ENCODE peak calls at places on chromosomes 6 and 20, in ten cellular contexts. P, S, V, D, L, R, J, I, Z and G are unnamed samples.

GRCh38 chr6:29553268-29554057 is 6.1 kb downstream of the UBD start:
- DNase-seq in P (no peak), S (no peak), V (peak), D (peak), L (no peak), R (no peak), J (no peak), I (peak), Z (peak), G (peak)

GRCh38 chr6:18506387-18507017 is 119.4 kb downstream of the RNF144B start:
- DNase-seq in P (no peak), S (no peak), V (peak), D (no peak), L (no peak), R (no peak), J (no peak), I (no peak), Z (no peak), G (no peak)

GRCh38 chr6:150304421-150304820 is 64.4 kb upstream of the IYD start:
- DNase-seq in P (no peak), S (no peak), V (no peak), D (no peak), L (no peak), R (no peak), J (no peak), I (no peak), Z (no peak), G (no peak)

GRCh38 chr6:169624785-169625184 is 77.0 kb downstream of the WDR27 start:
- DNase-seq in P (no peak), S (no peak), V (no peak), D (no peak), L (no peak), R (no peak), J (no peak), I (no peak), Z (no peak), G (no peak)

GRCh38 chr20:32970973-32971300 is 33.3 kb downstream of the SUN5 start:
- DNase-seq in P (no peak), S (no peak), V (no peak), D (no peak), L (no peak), R (no peak), J (no peak), I (no peak), Z (no peak), G (no peak)

GRCh38 chr6:107701231-107701630 is 122.9 kb downstream of the SCML4 start:
- DNase-seq in P (no peak), S (no peak), V (no peak), D (no peak), L (no peak), R (no peak), J (no peak), I (no peak), Z (no peak), G (no peak)

GRCh38 chr20:35398660-35399144 is 13.1 kb downstream of the UQCC1 start:
- DNase-seq in P (no peak), S (no peak), V (no peak), D (no peak), L (no peak), R (no peak), J (no peak), I (no peak), Z (no peak), G (peak)

GRCh38 chr6:144265061-144265357 is 20.1 kb upstream of the UTRN start:
- DNase-seq in P (no peak), S (no peak), V (no peak), D (no peak), L (no peak), R (no peak), J (no peak), I (no peak), Z (no peak), G (no peak)

GRCh38 chr6:159116343-159116742 is 52.9 kb upstream of the FNDC1 start:
- DNase-seq in P (no peak), S (no peak), V (no peak), D (no peak), L (peak), R (peak), J (no peak), I (peak), Z (no peak), G (no peak)

GRCh38 chr6:106051241-106051640 is 34.9 kb upstream of the PRDM1 start:
- DNase-seq in P (no peak), S (no peak), V (peak), D (no peak), L (no peak), R (no peak), J (no peak), I (no peak), Z (no peak), G (no peak)

GRCh38 chr6:37491161-37491829 is 8.4 kb downstream of the CCDC167 start:
- DNase-seq in P (no peak), S (no peak), V (no peak), D (no peak), L (no peak), R (no peak), J (no peak), I (no peak), Z (no peak), G (no peak)

GRCh38 chr20:39105551-39105950 is 143.4 kb downstream of the DHX35 start:
- DNase-seq in P (no peak), S (no peak), V (no peak), D (no peak), L (peak), R (no peak), J (peak), I (peak), Z (no peak), G (no peak)

GRCh38 chr6:11128608-11129007 is 17.1 kb upstream of the ERVFRD-1 start:
- DNase-seq in P (no peak), S (no peak), V (no peak), D (no peak), L (no peak), R (no peak), J (no peak), I (no peak), Z (no peak), G (no peak)

GRCh38 chr20:13105864-13106457 is 97.2 kb downstream of the SPTLC3 start:
- DNase-seq in P (no peak), S (no peak), V (peak), D (peak), L (peak), R (peak), J (peak), I (no peak), Z (peak), G (peak)

GRCh38 chr6:157634566-157634965 is 188.5 kb upstream of the SNX9 start:
- DNase-seq in P (no peak), S (no peak), V (no peak), D (no peak), L (no peak), R (no peak), J (no peak), I (no peak), Z (no peak), G (no peak)

GRCh38 chr6:30322527-30323501 is 3.9 kb upstream of the TRIM39 start:
- DNase-seq in P (no peak), S (no peak), V (peak), D (no peak), L (no peak), R (no peak), J (no peak), I (no peak), Z (peak), G (peak)

GRCh38 chr6:116410945-116411623 is 40.3 kb downstream of the DSE start:
- DNase-seq in P (no peak), S (no peak), V (no peak), D (peak), L (no peak), R (no peak), J (no peak), I (no peak), Z (peak), G (peak)

GRCh38 chr6:11584264-11584663 is 46.7 kb downstream of the TMEM170B start:
- DNase-seq in P (no peak), S (no peak), V (no peak), D (no peak), L (no peak), R (no peak), J (no peak), I (no peak), Z (no peak), G (no peak)

GRCh38 chr6:5173862-5174643 is 86.7 kb downstream of the LYRM4 start:
- DNase-seq in P (peak), S (no peak), V (no peak), D (no peak), L (no peak), R (peak), J (peak), I (no peak), Z (no peak), G (no peak)

GRCh38 chr20:10553326-10553984 is 118.3 kb downstream of the SLX4IP start:
- DNase-seq in P (no peak), S (no peak), V (peak), D (peak), L (peak), R (peak), J (peak), I (peak), Z (peak), G (peak)

GRCh38 chr6:41373919-41374617 is 38.7 kb downstream of the NCR2 start:
- DNase-seq in P (no peak), S (no peak), V (peak), D (no peak), L (no peak), R (no peak), J (no peak), I (no peak), Z (no peak), G (no peak)

GRCh38 chr6:137872071-137872470 is 5.0 kb downstream of the TNFAIP3 start:
- DNase-seq in P (no peak), S (no peak), V (no peak), D (no peak), L (peak), R (no peak), J (no peak), I (no peak), Z (peak), G (no peak)

GRCh38 chr6:47484616-47485015 is 7.0 kb downstream of the CD2AP start:
- DNase-seq in P (no peak), S (no peak), V (no peak), D (peak), L (no peak), R (no peak), J (no peak), I (no peak), Z (peak), G (peak)

GRCh38 chr6:55963301-55963700 is 87.9 kb upstream of the BMP5 start:
- DNase-seq in P (no peak), S (no peak), V (no peak), D (no peak), L (no peak), R (no peak), J (peak), I (no peak), Z (peak), G (no peak)

GRCh38 chr20:46056970-46057855 is 28.2 kb downstream of the SLC12A5 start:
- DNase-seq in P (no peak), S (no peak), V (peak), D (peak), L (no peak), R (no peak), J (peak), I (no peak), Z (no peak), G (peak)

GRCh38 chr6:43803055-43803782 is 33.2 kb downstream of the VEGFA start:
- DNase-seq in P (no peak), S (no peak), V (no peak), D (no peak), L (no peak), R (peak), J (no peak), I (no peak), Z (peak), G (peak)

GRCh38 chr6:57123111-57123510 is 33.1 kb downstream of the ZNF451 start:
- DNase-seq in P (no peak), S (no peak), V (no peak), D (no peak), L (no peak), R (no peak), J (no peak), I (no peak), Z (peak), G (no peak)

GRCh38 chr20:58237318-58238182 is 9.1 kb upstream of the ANKRD60 start:
- DNase-seq in P (no peak), S (no peak), V (no peak), D (peak), L (no peak), R (no peak), J (no peak), I (no peak), Z (peak), G (peak)

GRCh38 chr6:168338777-168339176 is 19.2 kb upstream of the DACT2 start:
- DNase-seq in P (no peak), S (no peak), V (no peak), D (no peak), L (no peak), R (no peak), J (no peak), I (no peak), Z (no peak), G (no peak)

GRCh38 chr6:23587582-23587981 is 538.4 kb upstream of the NRSN1 start:
- DNase-seq in P (no peak), S (no peak), V (no peak), D (no peak), L (no peak), R (no peak), J (no peak), I (no peak), Z (no peak), G (no peak)

GRCh38 chr6:44563397-44563796 is 175.9 kb downstream of the CDC5L start:
- DNase-seq in P (no peak), S (no peak), V (no peak), D (no peak), L (no peak), R (peak), J (no peak), I (no peak), Z (no peak), G (no peak)

GRCh38 chr20:61796738-61797137 is 268.9 kb downstream of the TAF4 start:
- DNase-seq in P (no peak), S (no peak), V (no peak), D (no peak), L (no peak), R (no peak), J (no peak), I (no peak), Z (no peak), G (no peak)

GRCh38 chr20:59583428-59584277 is 20.7 kb upstream of the PHACTR3 start:
- DNase-seq in P (no peak), S (no peak), V (no peak), D (no peak), L (no peak), R (no peak), J (no peak), I (no peak), Z (no peak), G (peak)

GRCh38 chr20:22563062-22563965 is 21.1 kb downstream of the FOXA2 start:
- DNase-seq in P (no peak), S (no peak), V (no peak), D (no peak), L (no peak), R (no peak), J (no peak), I (no peak), Z (no peak), G (no peak)

GRCh38 chr6:166307082-166307980 is 861 bp downstream of the PRR18 start:
- DNase-seq in P (no peak), S (no peak), V (peak), D (no peak), L (no peak), R (no peak), J (no peak), I (no peak), Z (no peak), G (peak)

GRCh38 chr6:2970034-2970685 is 1.2 kb downstream of the SERPINB6 start:
- DNase-seq in P (no peak), S (no peak), V (no peak), D (no peak), L (no peak), R (no peak), J (no peak), I (no peak), Z (no peak), G (no peak)

GRCh38 chr20:47389867-47390347 is 33.4 kb upstream of the ZMYND8 start:
- DNase-seq in P (no peak), S (no peak), V (peak), D (no peak), L (peak), R (no peak), J (no peak), I (no peak), Z (peak), G (no peak)